ENCODE peak calls at places on chromosomes 6 and 20, in seven cellular contexts. Z, C, S, I, K, E and R are unnamed samples.

GRCh38 chr6:37990762-37991525 is 171.4 kb downstream of the ZFAND3 start:
- DNase-seq in Z (no peak), C (no peak), S (no peak), I (no peak), K (no peak), E (no peak), R (no peak)

GRCh38 chr6:15518878-15519277 is 143.9 kb downstream of the DTNBP1 start:
- DNase-seq in Z (no peak), C (peak; percentile 68), S (no peak), I (no peak), K (no peak), E (no peak), R (no peak)

GRCh38 chr6:72216222-72217106 is 330.1 kb downstream of the RIMS1 start:
- DNase-seq in Z (no peak), C (no peak), S (no peak), I (no peak), K (no peak), E (no peak), R (no peak)

GRCh38 chr20:5524886-5525285 is 208.1 kb upstream of the PROKR2 start:
- DNase-seq in Z (no peak), C (no peak), S (no peak), I (no peak), K (no peak), E (peak; percentile 59), R (no peak)

GRCh38 chr6:117483645-117484016 is 1.2 kb downstream of the DCBLD1 start:
- DNase-seq in Z (no peak), C (no peak), S (no peak), I (no peak), K (no peak), E (peak; percentile 78), R (no peak)

GRCh38 chr6:99739526-99739925 is 132.9 kb downstream of the PRDM13 start:
- DNase-seq in Z (no peak), C (no peak), S (no peak), I (no peak), K (no peak), E (no peak), R (no peak)

GRCh38 chr6:64949257-64949656 is 757.8 kb downstream of the EYS start:
- DNase-seq in Z (no peak), C (no peak), S (no peak), I (no peak), K (no peak), E (no peak), R (no peak)

GRCh38 chr20:2814587-2815051 is at the start of gene C20orf141:
- DNase-seq in Z (no peak), C (peak; percentile 80), S (no peak), I (peak; percentile 53), K (no peak), E (peak; percentile 68), R (no peak)

GRCh38 chr6:163459536-163459935 is 45.0 kb downstream of the QKI start:
- DNase-seq in Z (no peak), C (no peak), S (no peak), I (no peak), K (no peak), E (peak; percentile 65), R (no peak)

GRCh38 chr6:112450663-112451062 is 103.5 kb downstream of the RFPL4B start:
- DNase-seq in Z (no peak), C (no peak), S (no peak), I (no peak), K (no peak), E (no peak), R (no peak)

GRCh38 chr20:44219791-44220190 is 9.2 kb upstream of the OSER1 start:
- DNase-seq in Z (no peak), C (no peak), S (no peak), I (no peak), K (no peak), E (no peak), R (no peak)

GRCh38 chr6:38493929-38494547 is 145.7 kb downstream of the BTBD9 start:
- DNase-seq in Z (peak; percentile 66), C (no peak), S (peak; percentile 63), I (peak; percentile 80), K (peak; percentile 25), E (peak; percentile 90), R (peak; percentile 74)

GRCh38 chr6:163438940-163439335 is 24.4 kb downstream of the QKI start:
- DNase-seq in Z (peak; percentile 9), C (peak; percentile 52), S (peak; percentile 65), I (no peak), K (no peak), E (peak; percentile 65), R (no peak)

GRCh38 chr6:26195924-26196845 is 109.0 kb downstream of the HFE start:
- DNase-seq in Z (no peak), C (peak; percentile 68), S (no peak), I (no peak), K (no peak), E (peak; percentile 83), R (no peak)

GRCh38 chr20:62587757-62588402 is 54.4 kb upstream of the SLCO4A1 start:
- DNase-seq in Z (no peak), C (no peak), S (no peak), I (no peak), K (no peak), E (no peak), R (no peak)

GRCh38 chr6:137315081-137315480 is 95.9 kb upstream of the IFNGR1 start:
- DNase-seq in Z (no peak), C (no peak), S (no peak), I (peak; percentile 25), K (no peak), E (peak; percentile 7), R (no peak)

GRCh38 chr20:18852318-18852717 is 38.7 kb downstream of the SCP2D1 start:
- DNase-seq in Z (no peak), C (no peak), S (no peak), I (no peak), K (no peak), E (no peak), R (no peak)

GRCh38 chr20:431012-431904 is 23.2 kb downstream of the RBCK1 start:
- DNase-seq in Z (no peak), C (no peak), S (peak; percentile 56), I (peak; percentile 80), K (no peak), E (peak; percentile 93), R (no peak)

GRCh38 chr20:9177278-9177677 is 108.4 kb downstream of the PLCB4 start:
- DNase-seq in Z (no peak), C (no peak), S (no peak), I (no peak), K (no peak), E (no peak), R (no peak)

GRCh38 chr6:142731611-142732010 is 213.4 kb downstream of the HIVEP2 start:
- DNase-seq in Z (no peak), C (no peak), S (no peak), I (no peak), K (no peak), E (no peak), R (no peak)

GRCh38 chr6:161546632-161547031 is 272.8 kb upstream of the AGPAT4 start:
- DNase-seq in Z (no peak), C (no peak), S (no peak), I (no peak), K (no peak), E (no peak), R (no peak)

GRCh38 chr6:54717849-54718455 is 128.6 kb upstream of the FAM83B start:
- DNase-seq in Z (peak; percentile 5), C (no peak), S (peak; percentile 26), I (peak; percentile 42), K (no peak), E (peak; percentile 81), R (peak; percentile 43)

GRCh38 chr6:18634912-18635311 is 247.8 kb downstream of the RNF144B start:
- DNase-seq in Z (no peak), C (no peak), S (no peak), I (no peak), K (no peak), E (no peak), R (no peak)

GRCh38 chr6:11357285-11357684 is 124.8 kb upstream of the NEDD9 start:
- DNase-seq in Z (no peak), C (no peak), S (no peak), I (no peak), K (no peak), E (no peak), R (no peak)

GRCh38 chr6:69007781-69008180 is 372.7 kb downstream of the ADGRB3 start:
- DNase-seq in Z (no peak), C (no peak), S (no peak), I (no peak), K (no peak), E (no peak), R (no peak)

GRCh38 chr6:44636576-44637248 is 249.2 kb downstream of the CDC5L start:
- DNase-seq in Z (no peak), C (no peak), S (no peak), I (no peak), K (no peak), E (no peak), R (no peak)

GRCh38 chr6:157314705-157315321 is 8.5 kb downstream of the TMEM242 start:
- DNase-seq in Z (no peak), C (no peak), S (no peak), I (peak; percentile 67), K (no peak), E (no peak), R (no peak)

GRCh38 chr6:33126101-33126714 is 50.4 kb downstream of the HLA-DPB1 start:
- DNase-seq in Z (peak; percentile 43), C (peak; percentile 80), S (peak; percentile 82), I (peak; percentile 55), K (no peak), E (peak; percentile 87), R (no peak)